ENCODE peak calls at places on chromosome 15, in four cellular contexts. H, Y, M and F are unnamed samples.

GRCh38 chr15:32715276-32715675 is 2.5 kb upstream of the GREM1 start:
- DNase-seq in H (peak), Y (no peak), M (no peak), F (no peak)

GRCh38 chr15:98671060-98672008 is 23.0 kb downstream of the IGF1R start:
- DNase-seq in H (peak), Y (no peak), M (no peak), F (no peak)

GRCh38 chr15:63408514-63408913 is 26.9 kb upstream of the CA12 start:
- DNase-seq in H (no peak), Y (no peak), M (no peak), F (no peak)

GRCh38 chr15:67720556-67721175 is 104.6 kb upstream of the SKOR1 start:
- DNase-seq in H (no peak), Y (no peak), M (no peak), F (no peak)

GRCh38 chr15:66802087-66803001 is 100.3 kb downstream of the SMAD6 start:
- DNase-seq in H (peak), Y (no peak), M (no peak), F (no peak)

GRCh38 chr15:28106294-28107110 is 7.4 kb upstream of the OCA2 start:
- DNase-seq in H (no peak), Y (no peak), M (no peak), F (peak)

GRCh38 chr15:75577401-75578205 is 1.5 kb downstream of the PTPN9 start:
- DNase-seq in H (peak), Y (no peak), M (no peak), F (no peak)

GRCh38 chr15:31212956-31213694 is 111.6 kb upstream of the TRPM1 start:
- DNase-seq in H (no peak), Y (no peak), M (no peak), F (no peak)

GRCh38 chr15:79987569-79987955 is 16.6 kb upstream of the BCL2A1 start:
- DNase-seq in H (no peak), Y (no peak), M (no peak), F (no peak)

GRCh38 chr15:70062321-70062956 is 35.3 kb downstream of the TLE3 start:
- DNase-seq in H (peak), Y (no peak), M (no peak), F (no peak)

GRCh38 chr15:72231847-72232461 is 964 bp upstream of the PKM start:
- DNase-seq in H (peak), Y (no peak), M (peak), F (peak)

GRCh38 chr15:27486676-27487290 is 515.8 kb downstream of the GABRG3 start:
- DNase-seq in H (no peak), Y (no peak), M (no peak), F (no peak)

GRCh38 chr15:98062869-98063268 is 102.4 kb downstream of the ARRDC4 start:
- DNase-seq in H (no peak), Y (no peak), M (no peak), F (no peak)

GRCh38 chr15:72141171-72142084 is 23.2 kb downstream of the SENP8 start:
- DNase-seq in H (no peak), Y (peak), M (no peak), F (no peak)

GRCh38 chr15:96274698-96275097 is 55.8 kb upstream of the NR2F2 start:
- DNase-seq in H (no peak), Y (no peak), M (no peak), F (no peak)

GRCh38 chr15:93520206-93520605 is 431.2 kb upstream of the RGMA start:
- DNase-seq in H (no peak), Y (no peak), M (no peak), F (no peak)

GRCh38 chr15:38163651-38164050 is 89.0 kb upstream of the SPRED1 start:
- DNase-seq in H (no peak), Y (no peak), M (no peak), F (no peak)

GRCh38 chr15:49151831-49152230 is 3.6 kb downstream of the COPS2 start:
- DNase-seq in H (no peak), Y (no peak), M (no peak), F (no peak)

GRCh38 chr15:53323197-53323596 is 436.3 kb downstream of the WDR72 start:
- DNase-seq in H (no peak), Y (no peak), M (no peak), F (no peak)

GRCh38 chr15:63521405-63522142 is 17.2 kb downstream of the USP3 start:
- DNase-seq in H (peak), Y (no peak), M (peak), F (no peak)

GRCh38 chr15:45448066-45448510 is 69.7 kb upstream of the GATM start:
- DNase-seq in H (peak), Y (no peak), M (no peak), F (peak)

GRCh38 chr15:36598529-36599177 is 19.2 kb downstream of the CDIN1 start:
- DNase-seq in H (peak), Y (no peak), M (no peak), F (no peak)

GRCh38 chr15:69297642-69298353 is 914 bp upstream of the PAQR5 start:
- DNase-seq in H (no peak), Y (no peak), M (no peak), F (no peak)

GRCh38 chr15:77499087-77499765 is 78.5 kb downstream of the HMG20A start:
- DNase-seq in H (peak), Y (no peak), M (no peak), F (no peak)

GRCh38 chr15:58981808-58982475 is 5.5 kb upstream of the RNF111 start:
- DNase-seq in H (no peak), Y (no peak), M (no peak), F (no peak)

GRCh38 chr15:66023322-66023972 is 154.2 kb downstream of the RAB11A start:
- DNase-seq in H (no peak), Y (no peak), M (no peak), F (no peak)

GRCh38 chr15:42575188-42576039 is at the start of gene STARD9:
- DNase-seq in H (peak), Y (peak), M (peak), F (peak)

GRCh38 chr15:66007663-66008262 is 138.5 kb downstream of the RAB11A start:
- DNase-seq in H (no peak), Y (peak), M (no peak), F (no peak)

GRCh38 chr15:32723171-32723948 is 5.6 kb downstream of the GREM1 start:
- DNase-seq in H (no peak), Y (peak), M (no peak), F (no peak)

GRCh38 chr15:69798481-69799315 is 299.0 kb downstream of the TLE3 start:
- DNase-seq in H (peak), Y (no peak), M (no peak), F (no peak)

GRCh38 chr15:69559440-69560215 is 107.0 kb downstream of the RPLP1 start:
- DNase-seq in H (no peak), Y (no peak), M (no peak), F (no peak)

GRCh38 chr15:70328137-70329115 is 230.7 kb upstream of the TLE3 start:
- DNase-seq in H (peak), Y (no peak), M (no peak), F (no peak)

GRCh38 chr15:100601158-100601557 is 826 bp downstream of the LINS1 start:
- DNase-seq in H (no peak), Y (no peak), M (peak), F (no peak)

GRCh38 chr15:67690936-67691335 is 134.4 kb upstream of the SKOR1 start:
- DNase-seq in H (peak), Y (no peak), M (no peak), F (no peak)

GRCh38 chr15:47514251-47514652 is 203.1 kb upstream of the SEMA6D start:
- DNase-seq in H (peak), Y (no peak), M (no peak), F (no peak)

GRCh38 chr15:68609618-68610017 is 30.8 kb downstream of the CORO2B start:
- DNase-seq in H (no peak), Y (no peak), M (no peak), F (no peak)

GRCh38 chr15:58627046-58627445 is 122.5 kb downstream of the ADAM10 start:
- DNase-seq in H (no peak), Y (no peak), M (no peak), F (no peak)

GRCh38 chr15:63544253-63545026 is 40.0 kb downstream of the USP3 start:
- DNase-seq in H (no peak), Y (no peak), M (no peak), F (no peak)

DNA sequence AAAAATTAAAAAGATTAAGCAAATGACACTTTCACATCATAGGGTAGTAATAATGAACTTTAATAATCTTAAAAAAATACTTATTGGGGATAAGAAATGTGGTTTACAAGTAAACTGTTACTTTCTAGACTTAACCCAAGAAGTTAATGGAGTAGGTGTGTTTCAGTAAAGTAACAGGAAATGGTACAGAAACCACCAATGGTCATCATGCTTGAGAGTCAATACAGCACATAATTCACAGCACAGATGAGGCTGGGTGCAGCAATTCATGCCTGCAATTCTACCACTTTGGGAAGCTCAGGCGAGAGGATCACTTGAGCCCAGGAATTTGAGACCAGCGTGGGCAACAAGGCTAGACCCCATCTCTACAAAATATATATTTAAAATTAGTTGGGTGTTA is 11.5 kb upstream of the USP50 start:
- DNase-seq in H (no peak), Y (no peak), M (no peak), F (no peak)
- TF ChIP-seq CTCF in H (no peak), Y (no peak), M (no peak), F (no peak)

GRCh38 chr15:83565553-83566159 is 88.3 kb upstream of the ADAMTSL3 start:
- DNase-seq in H (peak), Y (no peak), M (peak), F (peak)
- TF ChIP-seq ELK1 in H (no peak), Y (no peak), M (no peak), F (no peak)

DNA sequence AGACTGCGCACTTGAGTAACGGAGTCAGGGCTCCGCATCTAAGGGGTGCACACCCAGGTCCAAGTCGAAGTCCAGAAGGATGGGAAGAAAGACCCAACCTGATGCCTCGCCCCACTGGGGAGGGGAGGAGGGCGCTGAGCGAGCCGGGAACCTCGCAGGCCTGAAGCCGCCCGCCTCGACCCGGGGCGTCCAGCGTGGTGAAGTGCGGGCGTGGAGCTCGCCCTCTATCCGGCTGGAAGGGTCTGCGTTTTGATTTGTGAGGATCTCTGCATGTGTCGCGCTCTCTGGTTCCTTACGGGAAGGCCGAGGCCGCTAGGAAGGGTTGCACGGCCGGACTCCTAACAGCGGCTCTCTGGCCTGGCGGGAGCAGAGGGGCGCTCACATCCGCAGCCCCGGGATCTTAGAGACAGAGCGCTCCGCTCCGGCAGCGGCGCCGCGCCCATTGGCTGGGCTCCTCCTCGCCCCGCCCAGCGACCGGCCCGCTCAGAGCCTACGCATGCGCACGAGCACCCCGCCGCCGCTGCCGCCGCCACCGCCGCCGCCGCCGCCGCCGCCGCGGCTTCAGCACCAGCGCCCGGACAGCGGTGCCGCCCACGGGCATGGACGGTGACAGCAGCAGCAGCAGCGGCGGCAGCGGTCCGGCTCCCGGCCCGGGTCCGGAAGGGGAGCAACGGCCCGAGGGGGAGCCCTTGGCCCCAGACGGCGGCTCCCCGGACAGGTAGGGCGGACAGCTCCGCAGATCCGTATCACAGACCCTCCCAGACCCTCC is at the start of gene DISP2:
- DNase-seq in H (peak), Y (no peak), M (peak), F (peak)
- TF ChIP-seq CTCF in H (no peak), Y (no peak), M (no peak), F (no peak)

DNA sequence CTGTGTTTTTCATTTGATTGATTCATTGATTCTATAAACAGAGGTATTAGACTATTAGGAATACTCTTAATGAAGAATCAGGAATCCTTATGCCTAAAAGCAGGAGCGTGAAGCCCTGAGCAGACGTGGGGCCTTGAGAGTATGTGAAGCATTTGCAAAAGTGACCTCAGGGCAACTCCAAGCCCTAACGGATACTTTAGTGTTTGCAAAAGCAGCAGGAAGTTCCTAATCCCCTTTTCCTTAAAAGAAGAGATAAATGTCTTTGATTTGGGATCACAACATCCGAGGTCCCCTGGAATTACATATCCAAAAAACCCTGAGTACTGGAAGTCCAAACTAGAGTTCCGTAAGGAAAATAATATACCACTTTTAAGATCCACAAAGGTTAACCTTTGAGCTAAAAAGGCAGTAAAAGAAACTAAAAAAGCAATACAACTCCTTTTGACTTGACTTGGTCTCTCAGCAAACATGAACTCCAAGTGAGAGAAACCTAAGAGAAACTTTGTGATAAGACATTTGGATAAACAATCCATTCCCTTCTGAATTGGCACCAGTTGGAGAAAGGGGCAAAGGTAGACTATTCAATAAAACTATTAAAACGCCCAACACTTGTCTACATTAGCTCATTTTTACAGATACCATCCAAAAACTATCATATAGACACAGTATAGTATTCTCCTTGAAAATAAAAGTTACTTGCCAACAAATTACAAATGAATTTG is 27.4 kb downstream of the PRTG start:
- DNase-seq in H (no peak), Y (no peak), M (no peak), F (no peak)
- TF ChIP-seq ELK1 in H (no peak), Y (no peak), M (no peak), F (no peak)

GRCh38 chr15:92184679-92185230 is 208.9 kb upstream of the ST8SIA2 start:
- DNase-seq in H (no peak), Y (no peak), M (no peak), F (no peak)
- TF ChIP-seq CTCF in H (no peak), Y (no peak), M (no peak), F (no peak)

DNA sequence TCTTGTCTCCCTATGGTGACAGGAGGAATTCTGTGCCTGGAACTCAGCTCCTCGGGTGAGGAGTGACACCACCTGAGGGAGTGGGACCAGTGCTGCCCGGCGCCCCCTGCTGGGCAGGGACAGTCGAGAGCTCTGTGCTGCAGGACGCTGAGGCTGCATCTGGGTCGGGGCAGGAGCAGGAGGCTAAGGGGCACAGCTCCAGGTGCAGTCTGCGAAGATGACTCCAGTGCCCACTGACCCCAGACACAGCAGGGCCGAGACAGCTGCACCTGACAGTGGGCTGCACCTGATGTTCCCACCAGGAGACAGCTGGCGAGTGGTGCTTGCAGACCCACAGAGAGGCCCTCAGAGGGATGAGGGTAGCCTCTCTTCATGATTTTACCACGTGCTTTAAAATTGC is 152.9 kb downstream of the ATP10A start:
- DNase-seq in H (no peak), Y (no peak), M (peak), F (peak)
- TF ChIP-seq ELK1 in H (no peak), Y (no peak), M (no peak), F (no peak)

GRCh38 chr15:89085289-89085906 is 2.9 kb upstream of the ABHD2 start:
- DNase-seq in H (no peak), Y (no peak), M (no peak), F (no peak)
- TF ChIP-seq CTCF in H (no peak), Y (no peak), M (no peak), F (no peak)

DNA sequence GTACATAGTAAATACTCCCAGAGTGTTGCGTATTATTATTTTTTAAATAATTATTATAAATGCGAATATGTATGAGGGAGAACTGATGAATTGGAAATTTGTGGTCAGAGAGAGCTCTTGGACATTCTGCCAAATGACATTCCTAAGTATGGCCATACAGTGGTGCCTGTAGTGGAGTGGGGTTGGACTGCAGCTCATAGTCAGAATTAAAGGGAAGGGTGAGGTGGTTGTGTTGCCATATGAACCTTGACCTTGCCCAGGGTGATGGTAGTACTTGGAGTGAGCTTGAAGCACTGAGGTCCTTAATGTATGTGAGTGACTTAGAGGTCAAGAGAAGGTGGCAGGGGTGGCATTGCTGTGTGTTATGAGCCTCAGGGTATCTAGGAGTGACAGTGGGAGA is 26.1 kb downstream of the PDE8A start:
- DNase-seq in H (no peak), Y (no peak), M (no peak), F (no peak)
- TF ChIP-seq ELK1 in H (no peak), Y (no peak), M (no peak), F (no peak)

DNA sequence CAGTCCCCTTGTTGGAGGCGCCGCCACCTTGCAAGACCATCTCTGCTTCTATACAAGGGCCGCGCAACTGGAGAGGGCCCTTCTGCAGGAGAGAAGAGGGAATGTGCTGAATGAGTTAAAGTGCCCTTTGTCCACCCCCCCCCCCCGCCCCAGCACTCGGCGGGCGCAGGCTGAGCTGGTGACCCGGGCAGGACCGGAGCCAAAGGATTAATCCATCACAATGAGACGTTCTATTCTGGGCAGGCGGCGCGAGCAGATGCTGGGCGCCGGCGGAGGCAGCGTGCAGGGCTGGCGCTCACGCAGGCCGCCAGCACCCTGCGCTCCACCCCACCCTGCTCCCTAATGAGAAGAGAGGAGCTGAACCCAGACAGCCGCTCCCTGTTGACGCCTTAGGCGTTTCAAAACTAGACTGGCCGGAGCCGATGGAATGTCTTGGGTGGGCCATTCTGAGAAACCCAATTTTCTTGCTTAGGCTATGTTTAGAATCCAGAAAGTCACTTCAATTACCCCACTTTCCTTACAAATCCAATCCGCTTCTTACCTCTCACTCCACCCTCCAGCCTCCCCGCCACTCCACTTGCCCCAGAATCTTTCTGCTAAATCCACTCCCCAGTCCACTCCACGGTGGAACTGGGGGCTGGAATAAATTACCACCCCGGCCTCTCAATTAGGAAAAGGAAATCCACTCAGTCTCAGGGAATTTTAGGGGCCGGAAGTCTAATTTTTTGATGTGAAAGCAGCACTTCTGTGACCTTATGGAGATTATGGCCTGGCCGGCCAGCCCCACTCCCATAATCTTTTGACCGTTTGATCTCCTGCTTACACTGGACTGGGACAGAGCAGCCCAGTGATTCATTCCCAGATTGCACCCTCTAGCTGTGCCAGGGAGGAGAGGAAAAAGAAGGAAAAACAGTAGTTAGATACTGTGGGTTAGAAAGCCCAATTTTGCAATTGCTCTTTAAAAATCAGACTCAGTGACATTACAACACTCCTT is 32.7 kb downstream of the GJD2 start:
- DNase-seq in H (peak), Y (no peak), M (no peak), F (peak)
- TF ChIP-seq CTCF in H (no peak), Y (no peak), M (no peak), F (no peak)